ENCODE peak calls at places on chromosomes 12 and 14, in five cellular contexts. N, B, S, G and Z are unnamed samples.

GRCh38 chr12:76799362-76799761 is 35.4 kb downstream of the ZDHHC17 start:
- DNase-seq in N (no peak), B (no peak), S (no peak), G (no peak), Z (no peak)

GRCh38 chr12:7940906-7941305 is 4.9 kb upstream of the SLC2A3 start:
- DNase-seq in N (no peak), B (no peak), S (no peak), G (no peak), Z (no peak)

GRCh38 chr14:55600784-55601561 is 21.0 kb downstream of the KTN1 start:
- DNase-seq in N (no peak), B (peak; percentile 82), S (no peak), G (no peak), Z (peak; percentile 69)

GRCh38 chr14:56580317-56580711 is 716 bp downstream of the TMEM260 start:
- DNase-seq in N (no peak), B (peak; percentile 35), S (no peak), G (no peak), Z (no peak)

GRCh38 chr14:31843361-31844091 is 233.6 kb upstream of the ARHGAP5 start:
- DNase-seq in N (no peak), B (no peak), S (no peak), G (no peak), Z (peak; percentile 48)

GRCh38 chr14:71354142-71354541 is 446.9 kb downstream of the PCNX1 start:
- DNase-seq in N (no peak), B (no peak), S (no peak), G (no peak), Z (no peak)

GRCh38 chr12:50021071-50021470 is 4.2 kb downstream of the RACGAP1 start:
- DNase-seq in N (no peak), B (no peak), S (no peak), G (no peak), Z (no peak)

GRCh38 chr12:70759161-70759918 is 122.1 kb upstream of the PTPRB start:
- DNase-seq in N (no peak), B (peak; percentile 37), S (no peak), G (no peak), Z (no peak)

GRCh38 chr12:561116-561705 is 101.5 kb downstream of the B4GALNT3 start:
- DNase-seq in N (no peak), B (no peak), S (no peak), G (no peak), Z (no peak)

GRCh38 chr12:2393996-2394395 is 341.2 kb downstream of the CACNA1C start:
- DNase-seq in N (no peak), B (no peak), S (no peak), G (no peak), Z (no peak)

GRCh38 chr12:26443309-26443708 is 247.9 kb downstream of the SSPN start:
- DNase-seq in N (no peak), B (no peak), S (no peak), G (no peak), Z (no peak)

GRCh38 chr12:106254724-106255123 is 6.9 kb upstream of the CKAP4 start:
- DNase-seq in N (peak; percentile 57), B (no peak), S (no peak), G (no peak), Z (no peak)

GRCh38 chr12:106248849-106249371 is 1.1 kb upstream of the CKAP4 start:
- DNase-seq in N (no peak), B (peak; percentile 42), S (no peak), G (peak; percentile 50), Z (peak; percentile 90)

GRCh38 chr12:106252056-106252455 is 4.2 kb upstream of the CKAP4 start:
- DNase-seq in N (no peak), B (no peak), S (no peak), G (no peak), Z (no peak)

GRCh38 chr12:106249411-106250135 is 1.8 kb upstream of the CKAP4 start:
- DNase-seq in N (no peak), B (no peak), S (no peak), G (peak; percentile 89), Z (no peak)

DNA sequence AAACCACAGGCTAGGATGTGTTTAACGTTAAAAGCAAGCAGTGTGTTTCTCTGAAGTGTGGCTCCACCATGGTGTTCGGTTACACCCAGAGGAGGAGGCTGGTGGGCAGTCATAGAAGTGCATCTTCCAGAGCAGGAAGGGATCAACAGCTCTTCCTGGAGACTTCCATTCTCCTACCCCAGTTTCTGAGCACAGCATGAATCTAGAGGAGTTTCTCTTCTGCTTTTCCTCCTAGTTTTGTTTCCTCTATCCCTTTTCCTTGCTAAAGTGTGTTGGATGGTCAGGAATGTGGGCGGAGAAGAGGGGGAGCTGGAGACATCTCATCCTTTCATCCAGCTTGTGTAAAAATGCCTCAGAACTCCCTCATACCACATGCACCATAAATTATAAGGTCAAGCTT is 3.8 kb upstream of the CKAP4 start:
- DNase-seq in N (peak; percentile 12), B (peak; percentile 4), S (no peak), G (no peak), Z (peak; percentile 61)
- H3K9ac ChIP-seq in N (no peak overlapping the region), B (no peak overlapping the region), S (no peak overlapping the region), G (no peak overlapping the region), Z (peak overlapping the region; percentile 1)

GRCh38 chr12:101599311-101599710 is 4.5 kb downstream of the MYBPC1 start:
- DNase-seq in N (no peak), B (peak; percentile 40), S (no peak), G (no peak), Z (no peak)

GRCh38 chr12:101597164-101597563 is 2.4 kb downstream of the MYBPC1 start:
- DNase-seq in N (no peak), B (no peak), S (no peak), G (no peak), Z (no peak)

GRCh38 chr12:101598483-101598882 is 3.7 kb downstream of the MYBPC1 start:
- DNase-seq in N (no peak), B (no peak), S (no peak), G (no peak), Z (no peak)

GRCh38 chr12:101596172-101596571 is 1.4 kb downstream of the MYBPC1 start:
- DNase-seq in N (peak; percentile 4), B (no peak), S (no peak), G (no peak), Z (no peak)

GRCh38 chr12:101599771-101600486 is 5.2 kb downstream of the MYBPC1 start:
- DNase-seq in N (no peak), B (peak; percentile 55), S (no peak), G (no peak), Z (no peak)
- TF ChIP-seq EZH2phosphoT487 in N (no peak), B (no peak), S (no peak), G (no peak), Z (no peak)

GRCh38 chr12:46361667-46362034 is 10.9 kb downstream of the SLC38A2 start:
- DNase-seq in N (no peak), B (no peak), S (no peak), G (peak; percentile 2), Z (no peak)
- H3F3A ChIP-seq in N (peaks cover 98% of the 10 kb centered on the region), B (peaks cover 82% of the 10 kb centered on the region), S (peaks cover 100% of the 10 kb centered on the region), G (peaks cover 90% of the 10 kb centered on the region), Z (peaks cover 100% of the 10 kb centered on the region)

DNA sequence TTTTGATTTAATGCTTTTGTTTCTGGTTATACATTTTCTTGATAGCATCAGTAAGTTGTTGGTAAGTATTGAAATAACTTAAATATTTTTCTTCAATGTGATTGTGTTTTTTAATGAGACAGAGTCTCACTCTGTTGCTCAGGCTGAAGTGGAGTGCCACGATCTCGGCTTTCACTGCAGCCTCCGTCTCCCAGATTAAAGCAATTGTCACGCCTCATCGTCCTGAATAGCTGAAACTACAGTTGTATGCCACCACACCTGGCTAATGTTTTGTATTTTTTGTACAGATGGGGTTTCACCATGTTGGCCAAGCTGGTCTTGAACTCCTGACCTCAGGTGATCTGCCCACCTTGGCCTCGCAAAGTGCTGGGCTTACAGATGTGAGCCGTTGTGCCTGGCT is 78.8 kb downstream of the FGD4 start:
- DNase-seq in N (no peak), B (no peak), S (no peak), G (no peak), Z (no peak)
- H3K9ac ChIP-seq in N (no peak overlapping the region), B (no peak overlapping the region), S (no peak overlapping the region), G (no peak overlapping the region), Z (no peak overlapping the region)

DNA sequence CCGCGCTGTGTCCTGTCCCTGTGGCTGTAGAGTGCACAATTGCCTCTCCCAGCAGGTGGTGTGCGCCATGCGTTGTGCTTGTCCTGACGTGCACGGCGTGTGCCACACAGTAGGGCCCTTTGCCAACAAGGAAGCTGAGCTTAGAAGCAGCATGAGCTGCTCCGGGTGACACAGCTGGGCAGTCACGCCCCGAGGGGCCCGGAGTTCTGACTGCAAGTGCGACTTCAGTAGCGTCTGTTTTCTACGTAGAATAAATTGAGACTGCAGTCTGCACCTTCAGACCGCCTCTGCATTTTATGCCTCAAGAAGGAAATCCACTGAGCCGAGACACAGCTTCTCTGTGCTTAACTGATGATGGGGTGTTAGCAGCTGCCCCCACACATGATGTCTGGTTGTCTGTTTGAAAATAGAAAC is 81.6 kb downstream of the ADGRD1 start:
- DNase-seq in N (no peak), B (no peak), S (no peak), G (no peak), Z (no peak)
- TF ChIP-seq EZH2phosphoT487 in N (no peak), B (no peak), S (no peak), G (no peak), Z (no peak)

DNA sequence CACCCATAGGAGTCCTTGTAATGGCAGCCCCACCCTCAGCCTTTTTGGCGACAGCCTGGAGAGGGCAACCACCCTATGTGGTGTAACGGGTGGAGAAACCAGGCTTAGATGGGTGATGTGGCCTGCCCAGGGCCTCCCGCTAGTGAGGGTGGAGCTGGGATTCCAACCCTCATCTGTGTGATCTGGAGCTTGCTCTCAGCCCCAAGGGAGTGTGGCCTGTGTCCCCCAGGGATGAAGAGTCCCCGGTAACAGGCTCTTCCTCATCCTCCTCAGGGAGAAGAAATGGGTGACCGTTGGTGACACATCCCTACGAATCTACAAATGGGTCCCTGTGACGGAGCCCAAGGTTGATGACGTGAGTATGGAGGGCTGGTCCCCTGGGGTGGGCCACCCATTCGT is 8.7 kb downstream of the BCL7A start:
- DNase-seq in N (no peak), B (no peak), S (no peak), G (no peak), Z (no peak)
- H3F3A ChIP-seq in N (no peaks in the 10 kb centered on the region), B (no peaks in the 10 kb centered on the region), S (no peaks in the 10 kb centered on the region), G (no peaks in the 10 kb centered on the region), Z (no peaks in the 10 kb centered on the region)

DNA sequence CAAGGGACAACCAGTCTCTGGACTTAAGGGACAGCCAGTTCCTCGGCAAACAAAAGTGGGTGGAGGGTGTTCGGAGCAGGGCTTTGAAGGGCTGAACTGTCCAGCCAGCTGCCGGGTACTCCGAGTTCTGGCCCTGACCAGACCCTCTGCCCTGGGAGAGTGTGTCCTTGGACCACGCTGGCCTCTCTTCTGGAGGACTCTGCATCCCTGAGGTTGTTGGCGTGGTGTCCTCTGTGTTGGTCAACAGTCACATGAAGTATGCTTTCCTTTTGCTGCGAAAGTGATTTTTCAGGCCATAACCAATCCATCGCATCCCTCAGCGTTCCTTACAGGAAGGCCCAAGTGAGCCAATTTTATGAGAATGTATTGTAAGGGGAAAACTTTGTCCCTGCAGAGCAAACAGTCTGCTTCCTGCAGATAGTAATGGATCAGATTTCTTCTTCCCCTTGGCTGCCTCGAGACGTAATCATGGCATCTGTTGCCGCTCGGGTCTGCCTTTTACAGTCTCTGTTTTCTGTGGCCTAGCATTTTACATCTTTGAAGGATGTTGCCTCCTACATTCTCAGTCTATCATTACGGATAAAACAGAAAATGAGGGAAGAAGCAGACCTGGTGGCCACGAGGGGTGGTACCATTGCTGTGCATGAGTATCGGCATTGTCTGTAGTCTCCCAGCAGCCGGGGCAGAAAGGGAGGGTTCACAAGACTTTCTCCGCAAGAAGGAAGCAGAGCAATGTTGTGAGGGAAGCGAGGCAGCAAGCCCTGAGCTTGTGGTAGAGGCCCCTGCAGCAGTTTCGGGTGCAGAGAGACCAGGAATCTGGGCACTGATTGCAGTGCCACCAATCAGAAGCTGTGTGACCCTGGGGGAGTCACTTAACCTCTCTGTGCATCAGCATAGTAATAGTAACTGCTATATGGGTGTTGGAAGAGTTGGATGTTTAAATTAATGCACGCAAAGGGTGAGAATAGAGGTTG is 47.4 kb downstream of the SMIM41 start:
- DNase-seq in N (no peak), B (peak; percentile 32), S (peak; percentile 1), G (no peak), Z (no peak)
- H3K9ac ChIP-seq in N (no peak overlapping the region), B (no peak overlapping the region), S (no peak overlapping the region), G (no peak overlapping the region), Z (no peak overlapping the region)